ENCODE peak calls at places on chromosomes 5 and 9, in nine cellular contexts. One of them, this sample, is unnamed.
A peak's percentile ranks its signal among the peaks of the same experiment; 100 is the strongest.

GRCh38 chr5:143509758-143510221 is 106.3 kb upstream of the NR3C1 start:
- DNase-seq in esophagus muscularis mucosa: no peak
- DNase-seq in H1: no peak
- DNase-seq in transverse colon: no peak
- DNase-seq in stomach: no peak
- DNase-seq in K562: no peak
- DNase-seq in SK-N-SH: no peak
- DNase-seq in sigmoid colon: no peak
- DNase-seq in HepG2: no peak
- DNase-seq in this sample: no peak

GRCh38 chr9:111034573-111035539 is 3.4 kb downstream of the LPAR1 start:
- DNase-seq in SK-N-SH: no peak
- DNase-seq in stomach: no peak
- DNase-seq in HepG2: no peak
- DNase-seq in sigmoid colon: no peak
- DNase-seq in transverse colon: no peak
- DNase-seq in K562: no peak
- DNase-seq in H1: no peak
- DNase-seq in esophagus muscularis mucosa: no peak
- DNase-seq in this sample: no peak

GRCh38 chr5:180296778-180297177 is 4.9 kb upstream of the MAPK9 start:
- DNase-seq in sigmoid colon: no peak
- DNase-seq in H1: no peak
- DNase-seq in K562: no peak
- DNase-seq in SK-N-SH: no peak
- DNase-seq in stomach: no peak
- DNase-seq in transverse colon: no peak
- DNase-seq in esophagus muscularis mucosa: no peak
- DNase-seq in HepG2: no peak
- DNase-seq in this sample: no peak

GRCh38 chr9:129480705-129481104 is 140.2 kb downstream of the C9orf50 start:
- DNase-seq in sigmoid colon: no peak
- DNase-seq in esophagus muscularis mucosa: no peak
- DNase-seq in K562: no peak
- DNase-seq in HepG2: no peak
- DNase-seq in transverse colon: no peak
- DNase-seq in SK-N-SH: no peak
- DNase-seq in stomach: no peak
- DNase-seq in H1: no peak
- DNase-seq in this sample: no peak

GRCh38 chr5:154205441-154206117 is 15.0 kb downstream of the GALNT10 start:
- DNase-seq in stomach: no peak
- DNase-seq in SK-N-SH: no peak
- DNase-seq in sigmoid colon: no peak
- DNase-seq in H1: no peak
- DNase-seq in K562: no peak
- DNase-seq in transverse colon: no peak
- DNase-seq in HepG2: no peak
- DNase-seq in esophagus muscularis mucosa: no peak
- DNase-seq in this sample: no peak

GRCh38 chr5:78964889-78965288 is 20.2 kb downstream of the ARSB start:
- DNase-seq in sigmoid colon: no peak
- DNase-seq in transverse colon: no peak
- DNase-seq in SK-N-SH: peak; percentile 49
- DNase-seq in esophagus muscularis mucosa: no peak
- DNase-seq in HepG2: peak; percentile 69
- DNase-seq in stomach: no peak
- DNase-seq in H1: no peak
- DNase-seq in K562: no peak
- DNase-seq in this sample: no peak

GRCh38 chr5:75281716-75282465 is 45.2 kb upstream of the ANKRD31 start:
- DNase-seq in esophagus muscularis mucosa: no peak
- DNase-seq in HepG2: peak; percentile 49
- DNase-seq in SK-N-SH: no peak
- DNase-seq in K562: no peak
- DNase-seq in stomach: no peak
- DNase-seq in transverse colon: no peak
- DNase-seq in sigmoid colon: no peak
- DNase-seq in H1: no peak
- DNase-seq in this sample: no peak

GRCh38 chr5:76855961-76856360 is 6.1 kb downstream of the S100Z start:
- DNase-seq in transverse colon: no peak
- DNase-seq in HepG2: no peak
- DNase-seq in esophagus muscularis mucosa: no peak
- DNase-seq in SK-N-SH: no peak
- DNase-seq in K562: peak; percentile 25
- DNase-seq in H1: no peak
- DNase-seq in stomach: no peak
- DNase-seq in sigmoid colon: no peak
- DNase-seq in this sample: no peak

GRCh38 chr9:115115924-115116323 is 2.0 kb downstream of the TNC start:
- DNase-seq in K562: no peak
- DNase-seq in H1: no peak
- DNase-seq in HepG2: no peak
- DNase-seq in SK-N-SH: no peak
- DNase-seq in esophagus muscularis mucosa: peak; percentile 3
- DNase-seq in sigmoid colon: no peak
- DNase-seq in transverse colon: no peak
- DNase-seq in stomach: no peak
- DNase-seq in this sample: no peak

GRCh38 chr5:154220625-154221024 is 30.1 kb downstream of the GALNT10 start:
- DNase-seq in stomach: no peak
- DNase-seq in K562: no peak
- DNase-seq in HepG2: no peak
- DNase-seq in sigmoid colon: no peak
- DNase-seq in SK-N-SH: no peak
- DNase-seq in H1: no peak
- DNase-seq in esophagus muscularis mucosa: no peak
- DNase-seq in transverse colon: no peak
- DNase-seq in this sample: no peak

GRCh38 chr5:100900142-100900795 is 2.8 kb downstream of the ST8SIA4 start:
- DNase-seq in transverse colon: peak; percentile 46
- DNase-seq in SK-N-SH: no peak
- DNase-seq in esophagus muscularis mucosa: no peak
- DNase-seq in HepG2: no peak
- DNase-seq in stomach: peak; percentile 26
- DNase-seq in H1: peak; percentile 54
- DNase-seq in sigmoid colon: peak; percentile 67
- DNase-seq in K562: no peak
- DNase-seq in this sample: peak; percentile 73

GRCh38 chr5:156326718-156327259 is at the start of gene SGCD:
- DNase-seq in SK-N-SH: peak; percentile 46
- DNase-seq in K562: no peak
- DNase-seq in stomach: peak; percentile 35
- DNase-seq in esophagus muscularis mucosa: no peak
- DNase-seq in H1: peak; percentile 45
- DNase-seq in sigmoid colon: peak; percentile 86
- DNase-seq in transverse colon: peak; percentile 26
- DNase-seq in HepG2: no peak
- DNase-seq in this sample: peak; percentile 79

GRCh38 chr9:115548826-115549225 is 430.9 kb upstream of the TNC start:
- DNase-seq in K562: no peak
- DNase-seq in sigmoid colon: no peak
- DNase-seq in transverse colon: no peak
- DNase-seq in H1: no peak
- DNase-seq in stomach: no peak
- DNase-seq in HepG2: no peak
- DNase-seq in SK-N-SH: no peak
- DNase-seq in esophagus muscularis mucosa: no peak
- DNase-seq in this sample: no peak

GRCh38 chr5:43017438-43017820 is 22.7 kb downstream of the ANXA2R start:
- DNase-seq in sigmoid colon: no peak
- DNase-seq in K562: no peak
- DNase-seq in esophagus muscularis mucosa: no peak
- DNase-seq in transverse colon: peak; percentile 54
- DNase-seq in SK-N-SH: no peak
- DNase-seq in H1: no peak
- DNase-seq in HepG2: peak; percentile 35
- DNase-seq in stomach: no peak
- DNase-seq in this sample: no peak

GRCh38 chr9:20835364-20836286 is 151.6 kb downstream of the FOCAD start:
- DNase-seq in H1: no peak
- DNase-seq in transverse colon: no peak
- DNase-seq in K562: no peak
- DNase-seq in HepG2: peak; percentile 85
- DNase-seq in SK-N-SH: no peak
- DNase-seq in stomach: no peak
- DNase-seq in sigmoid colon: no peak
- DNase-seq in esophagus muscularis mucosa: no peak
- DNase-seq in this sample: no peak

DNA sequence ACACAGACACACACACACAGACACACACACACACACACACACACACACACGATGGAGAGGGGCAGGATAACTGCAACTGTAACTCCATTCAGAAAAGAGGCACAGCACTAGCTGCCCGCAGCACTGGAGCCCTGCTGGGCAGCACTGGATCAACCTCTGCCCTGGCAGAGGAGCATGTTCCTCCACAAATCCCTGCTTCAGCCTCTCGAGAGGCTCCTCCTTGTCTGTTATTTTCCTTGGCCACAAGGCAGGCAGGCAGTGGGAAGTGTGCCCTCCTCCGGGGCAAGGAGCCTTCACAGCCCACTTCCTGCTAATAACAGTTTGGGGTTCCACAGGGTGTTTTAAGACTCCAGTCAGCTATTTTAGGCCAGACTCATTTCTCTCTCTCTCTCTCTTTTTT is 11.8 kb downstream of the FXN start:
- DNase-seq in esophagus muscularis mucosa: no peak
- DNase-seq in stomach: no peak
- DNase-seq in H1: no peak
- DNase-seq in SK-N-SH: no peak
- DNase-seq in K562: no peak
- DNase-seq in sigmoid colon: no peak
- DNase-seq in transverse colon: no peak
- DNase-seq in HepG2: no peak
- DNase-seq in this sample: no peak
- TF ChIP-seq EP300 in esophagus muscularis mucosa: no peak
- TF ChIP-seq EP300 in stomach: no peak
- TF ChIP-seq EP300 in H1: no peak
- TF ChIP-seq EP300 in SK-N-SH: no peak
- TF ChIP-seq EP300 in K562: no peak
- TF ChIP-seq EP300 in sigmoid colon: no peak
- TF ChIP-seq EP300 in transverse colon: no peak
- TF ChIP-seq EP300 in HepG2: no peak
- TF ChIP-seq EP300 in this sample: no peak

GRCh38 chr9:72353455-72354116 is 11.4 kb downstream of the ZFAND5 start:
- DNase-seq in sigmoid colon: no peak
- DNase-seq in esophagus muscularis mucosa: no peak
- DNase-seq in SK-N-SH: no peak
- DNase-seq in stomach: no peak
- DNase-seq in HepG2: peak; percentile 38
- DNase-seq in K562: no peak
- DNase-seq in H1: no peak
- DNase-seq in transverse colon: no peak
- DNase-seq in this sample: no peak
- TF ChIP-seq POLR2AphosphoS5 in sigmoid colon: peak; percentile 45
- TF ChIP-seq POLR2AphosphoS5 in esophagus muscularis mucosa: peak; percentile 25
- TF ChIP-seq POLR2AphosphoS5 in SK-N-SH: no peak
- TF ChIP-seq POLR2AphosphoS5 in stomach: peak; percentile 64
- TF ChIP-seq POLR2AphosphoS5 in HepG2: peak; percentile 43
- TF ChIP-seq POLR2AphosphoS5 in K562: no peak
- TF ChIP-seq POLR2AphosphoS5 in H1: peak; percentile 85
- TF ChIP-seq POLR2AphosphoS5 in transverse colon: no peak
- TF ChIP-seq POLR2AphosphoS5 in this sample: no peak

DNA sequence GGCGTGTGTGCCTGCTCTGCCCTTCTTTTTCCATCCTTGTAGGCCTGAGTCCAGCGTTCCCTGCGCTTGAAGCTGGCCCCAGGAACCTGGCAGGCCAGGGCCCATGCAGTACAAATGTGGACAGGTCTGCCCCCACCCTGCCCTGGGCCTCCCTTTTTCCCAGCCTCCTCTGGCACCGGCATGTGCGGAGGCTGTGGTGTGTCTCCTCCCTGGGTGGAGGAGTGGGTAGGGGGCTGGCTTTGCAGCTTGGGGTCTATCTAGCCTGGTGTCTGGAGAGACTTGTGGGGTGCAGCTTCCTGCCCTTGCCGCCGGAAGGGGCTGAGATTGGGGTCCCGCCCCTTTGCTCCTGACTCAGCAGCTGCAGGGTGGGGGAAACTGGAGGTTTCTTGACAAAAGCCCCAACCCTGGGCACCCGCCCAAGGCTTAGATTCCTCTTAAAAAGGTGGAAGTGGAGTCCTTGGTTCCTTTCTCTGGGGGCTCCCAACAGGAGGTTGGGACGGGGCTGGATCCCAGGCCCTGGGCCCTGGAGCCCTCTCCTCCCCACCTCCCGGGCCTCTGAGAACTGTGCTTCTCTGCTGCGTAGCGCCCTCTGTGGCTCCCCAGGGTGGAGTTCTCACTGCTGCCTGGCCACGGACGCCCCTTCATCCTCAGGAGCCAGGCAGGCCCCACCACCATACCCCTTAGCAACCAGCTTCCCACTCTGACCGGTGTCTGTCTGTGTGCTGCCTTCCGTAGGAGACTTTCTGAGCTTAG is 18.0 kb downstream of the RXRA start:
- DNase-seq in stomach: no peak
- DNase-seq in esophagus muscularis mucosa: no peak
- DNase-seq in sigmoid colon: peak; percentile 87
- DNase-seq in transverse colon: peak; percentile 50
- DNase-seq in HepG2: no peak
- DNase-seq in H1: no peak
- DNase-seq in SK-N-SH: no peak
- DNase-seq in K562: peak; percentile 77
- DNase-seq in this sample: no peak
- TF ChIP-seq EP300 in stomach: no peak
- TF ChIP-seq EP300 in esophagus muscularis mucosa: no peak
- TF ChIP-seq EP300 in sigmoid colon: no peak
- TF ChIP-seq EP300 in transverse colon: no peak
- TF ChIP-seq EP300 in HepG2: no peak
- TF ChIP-seq EP300 in H1: no peak
- TF ChIP-seq EP300 in SK-N-SH: no peak
- TF ChIP-seq EP300 in K562: no peak
- TF ChIP-seq EP300 in this sample: no peak

GRCh38 chr5:172558076-172558990 is 82.7 kb upstream of the NEURL1B start:
- DNase-seq in esophagus muscularis mucosa: no peak
- DNase-seq in SK-N-SH: no peak
- DNase-seq in K562: no peak
- DNase-seq in transverse colon: no peak
- DNase-seq in HepG2: no peak
- DNase-seq in H1: no peak
- DNase-seq in sigmoid colon: peak; percentile 66
- DNase-seq in stomach: no peak
- DNase-seq in this sample: no peak

GRCh38 chr5:172564187-172564586 is 76.9 kb upstream of the NEURL1B start:
- DNase-seq in HepG2: peak; percentile 58
- DNase-seq in K562: no peak
- DNase-seq in esophagus muscularis mucosa: no peak
- DNase-seq in transverse colon: no peak
- DNase-seq in H1: no peak
- DNase-seq in stomach: peak; percentile 79
- DNase-seq in sigmoid colon: no peak
- DNase-seq in SK-N-SH: no peak
- DNase-seq in this sample: no peak

GRCh38 chr5:172562443-172562842 is 78.6 kb upstream of the NEURL1B start:
- DNase-seq in sigmoid colon: no peak
- DNase-seq in K562: no peak
- DNase-seq in HepG2: no peak
- DNase-seq in SK-N-SH: no peak
- DNase-seq in H1: no peak
- DNase-seq in stomach: no peak
- DNase-seq in transverse colon: no peak
- DNase-seq in esophagus muscularis mucosa: no peak
- DNase-seq in this sample: no peak

GRCh38 chr5:172559004-172559932 is 81.8 kb upstream of the NEURL1B start:
- DNase-seq in K562: no peak
- DNase-seq in H1: no peak
- DNase-seq in HepG2: no peak
- DNase-seq in stomach: peak; percentile 32
- DNase-seq in SK-N-SH: no peak
- DNase-seq in transverse colon: peak; percentile 59
- DNase-seq in sigmoid colon: peak; percentile 95
- DNase-seq in esophagus muscularis mucosa: peak; percentile 95
- DNase-seq in this sample: no peak

GRCh38 chr5:172561151-172561550 is 79.9 kb upstream of the NEURL1B start:
- DNase-seq in HepG2: no peak
- DNase-seq in SK-N-SH: no peak
- DNase-seq in stomach: no peak
- DNase-seq in transverse colon: no peak
- DNase-seq in H1: no peak
- DNase-seq in esophagus muscularis mucosa: no peak
- DNase-seq in K562: no peak
- DNase-seq in sigmoid colon: no peak
- DNase-seq in this sample: no peak
- TF ChIP-seq POLR2AphosphoS5 in HepG2: no peak
- TF ChIP-seq POLR2AphosphoS5 in SK-N-SH: no peak
- TF ChIP-seq POLR2AphosphoS5 in stomach: no peak
- TF ChIP-seq POLR2AphosphoS5 in transverse colon: no peak
- TF ChIP-seq POLR2AphosphoS5 in H1: no peak
- TF ChIP-seq POLR2AphosphoS5 in esophagus muscularis mucosa: no peak
- TF ChIP-seq POLR2AphosphoS5 in K562: no peak
- TF ChIP-seq POLR2AphosphoS5 in sigmoid colon: no peak
- TF ChIP-seq POLR2AphosphoS5 in this sample: no peak